ENCODE peak calls at places on chromosomes 4 and X, in ten cellular contexts. R, I, T, F, H, X, W, B, M and Z are unnamed samples.
A peak's percentile ranks its signal among the peaks of the same experiment; 100 is the strongest.

GRCh38 chr4:155679343-155679742 is 12.7 kb downstream of the GUCY1A1 start:
- DNase-seq in R (no peak), I (no peak), T (peak; percentile 13), F (no peak), H (peak; percentile 42), X (no peak), W (no peak), B (no peak), M (peak; percentile 80), Z (no peak)

GRCh38 chr4:126264839-126265238 is 950.1 kb downstream of the FAT4 start:
- DNase-seq in R (peak; percentile 73), I (no peak), T (peak; percentile 78), F (no peak), H (no peak), X (no peak), W (no peak), B (no peak), M (no peak), Z (no peak)

GRCh38 chrX:123525131-123525725 is 207.6 kb downstream of the THOC2 start:
- DNase-seq in R (peak; percentile 62), I (no peak), T (peak; percentile 65), F (no peak), H (no peak), X (no peak), W (no peak), B (no peak), M (no peak), Z (no peak)

GRCh38 chr4:9923195-9923812 is 98.0 kb downstream of the SLC2A9 start:
- DNase-seq in R (no peak), I (no peak), T (no peak), F (no peak), H (no peak), X (no peak), W (no peak), B (no peak), M (no peak), Z (no peak)

GRCh38 chr4:64780664-64781063 is 371.4 kb upstream of the TECRL start:
- DNase-seq in R (no peak), I (no peak), T (no peak), F (no peak), H (no peak), X (no peak), W (no peak), B (no peak), M (no peak), Z (no peak)

GRCh38 chr4:88792268-88792781 is 94.7 kb upstream of the NAP1L5 start:
- DNase-seq in R (peak; percentile 83), I (no peak), T (peak; percentile 85), F (no peak), H (no peak), X (no peak), W (no peak), B (no peak), M (no peak), Z (no peak)

GRCh38 chrX:79182616-79183015 is 38.1 kb downstream of the GPR174 start:
- DNase-seq in R (no peak), I (no peak), T (no peak), F (no peak), H (no peak), X (no peak), W (no peak), B (no peak), M (no peak), Z (no peak)

GRCh38 chrX:703466-704210 is 73.0 kb downstream of the SHOX start:
- DNase-seq in R (no peak), I (no peak), T (no peak), F (no peak), H (no peak), X (no peak), W (no peak), B (no peak), M (no peak), Z (no peak)

GRCh38 chrX:71823391-71824057 is 60.4 kb downstream of the CXorf49B start:
- DNase-seq in R (no peak), I (no peak), T (no peak), F (no peak), H (no peak), X (no peak), W (no peak), B (no peak), M (no peak), Z (no peak)

GRCh38 chr4:126564283-126564854 is 1068.4 kb upstream of the INTU start:
- DNase-seq in R (no peak), I (no peak), T (no peak), F (no peak), H (no peak), X (no peak), W (no peak), B (no peak), M (no peak), Z (no peak)

GRCh38 chr4:84401669-84402068 is 97.4 kb downstream of the NKX6-1 start:
- DNase-seq in R (no peak), I (no peak), T (peak; percentile 4), F (no peak), H (peak; percentile 42), X (peak; percentile 28), W (no peak), B (no peak), M (no peak), Z (no peak)

GRCh38 chr4:153204247-153205027 is at the start of gene TRIM2:
- DNase-seq in R (peak; percentile 73), I (no peak), T (peak; percentile 80), F (peak; percentile 92), H (peak; percentile 85), X (peak; percentile 82), W (no peak), B (peak; percentile 95), M (peak; percentile 79), Z (peak; percentile 86)

GRCh38 chrX:115409551-115409950 is 120.0 kb downstream of the LUZP4 start:
- DNase-seq in R (peak; percentile 32), I (no peak), T (peak; percentile 44), F (no peak), H (peak; percentile 26), X (no peak), W (no peak), B (no peak), M (no peak), Z (no peak)
- H3K27ac ChIP-seq in R (no peak overlapping the region), I (no peak overlapping the region), T (no peak overlapping the region), F (no peak overlapping the region), H (peak overlapping the region; percentile 89), X (no peak overlapping the region), W (no peak overlapping the region), B (no peak overlapping the region), M (no peak overlapping the region), Z (no peak overlapping the region)

DNA sequence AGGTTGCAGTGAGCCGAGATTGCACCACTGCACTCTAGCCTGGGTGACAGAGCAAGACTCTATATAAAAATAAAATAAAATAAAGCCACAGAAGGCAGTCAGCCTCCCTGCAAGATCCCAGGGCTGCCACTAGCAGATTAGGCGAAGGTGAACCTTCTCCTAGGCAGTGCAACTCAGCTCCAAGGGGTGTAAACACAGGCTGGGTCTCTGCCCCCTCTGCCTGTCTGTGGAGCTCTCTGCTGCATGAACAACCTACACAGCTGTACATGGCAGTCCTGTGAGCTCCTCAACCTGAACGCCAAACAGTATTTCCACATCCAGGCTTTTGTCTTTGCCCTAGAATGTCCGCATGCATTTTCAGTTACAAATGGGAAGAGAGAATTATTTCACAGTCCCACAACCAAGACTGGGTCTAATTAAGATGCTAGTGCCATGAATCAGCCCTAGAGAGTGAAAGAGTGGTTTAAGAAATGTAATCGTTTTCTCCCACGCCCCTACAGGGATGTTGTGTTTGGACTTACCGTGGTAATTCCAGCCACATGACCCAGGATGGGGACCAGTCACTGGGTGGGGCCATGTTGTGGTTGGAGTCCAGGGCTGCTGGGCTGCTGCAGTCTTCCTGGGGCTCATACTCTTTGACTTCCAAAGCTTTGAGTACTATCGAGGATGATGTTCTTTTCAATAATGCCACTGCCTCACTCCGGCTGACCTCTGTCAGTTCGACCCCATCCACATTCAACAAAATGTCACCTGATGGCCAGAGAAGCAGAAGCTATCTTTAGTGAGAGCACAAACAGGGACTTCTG is 99.0 kb downstream of the FIP1L1 start:
- DNase-seq in R (peak; percentile 99), I (no peak), T (peak; percentile 99), F (no peak), H (no peak), X (no peak), W (no peak), B (no peak), M (no peak), Z (no peak)
- H3K4me3 ChIP-seq in R (peak overlapping the region; percentile 4), I (no peak overlapping the region), T (no peak overlapping the region), F (no peak overlapping the region), H (no peak overlapping the region), X (no peak overlapping the region), W (no peak overlapping the region), B (no peak overlapping the region), M (no peak overlapping the region), Z (no peak overlapping the region)

GRCh38 chr4:47538516-47538915 is 53.4 kb downstream of the ATP10D start:
- DNase-seq in R (peak; percentile 59), I (no peak), T (peak; percentile 68), F (no peak), H (no peak), X (no peak), W (no peak), B (no peak), M (no peak), Z (no peak)

GRCh38 chr4:47534772-47535171 is 49.7 kb downstream of the ATP10D start:
- DNase-seq in R (no peak), I (no peak), T (no peak), F (no peak), H (no peak), X (no peak), W (no peak), B (no peak), M (no peak), Z (no peak)

GRCh38 chr4:47536956-47537355 is 51.9 kb downstream of the ATP10D start:
- DNase-seq in R (peak; percentile 60), I (no peak), T (peak; percentile 61), F (no peak), H (no peak), X (no peak), W (no peak), B (no peak), M (no peak), Z (no peak)

GRCh38 chr4:47533689-47534347 is 48.7 kb downstream of the ATP10D start:
- DNase-seq in R (peak; percentile 65), I (no peak), T (peak; percentile 69), F (no peak), H (no peak), X (no peak), W (no peak), B (no peak), M (no peak), Z (no peak)

GRCh38 chr4:47535567-47536147 is 50.6 kb downstream of the ATP10D start:
- DNase-seq in R (no peak), I (no peak), T (no peak), F (no peak), H (no peak), X (no peak), W (no peak), B (no peak), M (no peak), Z (no peak)
- H3K4me1 ChIP-seq in R (peaks cover 34% of the 10 kb centered on the region), I (peaks cover 34% of the 10 kb centered on the region), T (peaks cover 13% of the 10 kb centered on the region), F (no peaks in the 10 kb centered on the region), H (no peaks in the 10 kb centered on the region), X (no peaks in the 10 kb centered on the region), W (peaks cover 24% of the 10 kb centered on the region), B (no peaks in the 10 kb centered on the region), M (peaks cover 2% of the 10 kb centered on the region), Z (peaks cover 13% of the 10 kb centered on the region)

DNA sequence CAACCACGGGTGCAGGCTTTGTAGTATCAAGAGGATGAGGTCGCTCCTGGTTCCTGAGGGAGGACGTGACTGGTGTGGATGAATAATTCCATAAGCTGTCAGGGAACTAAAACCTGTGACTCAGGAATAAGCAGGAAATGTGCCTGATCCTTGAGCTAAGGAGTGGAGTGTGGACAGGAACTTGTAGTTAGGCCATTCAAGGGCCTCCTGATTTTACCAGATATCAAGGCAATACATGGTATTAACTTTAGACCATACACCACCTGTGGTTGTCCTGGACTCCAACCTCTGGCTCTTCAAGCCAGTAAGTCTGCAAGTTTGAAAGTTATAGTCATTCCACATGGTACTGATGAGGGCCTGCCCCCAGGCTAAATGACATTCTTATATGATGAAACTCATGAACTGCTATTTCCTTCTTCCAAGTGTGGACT is 12.1 kb upstream of the ING2 start:
- DNase-seq in R (peak; percentile 35), I (no peak), T (peak; percentile 63), F (no peak), H (no peak), X (no peak), W (no peak), B (no peak), M (no peak), Z (no peak)
- H3K27ac ChIP-seq in R (no peak overlapping the region), I (no peak overlapping the region), T (no peak overlapping the region), F (no peak overlapping the region), H (no peak overlapping the region), X (no peak overlapping the region), W (no peak overlapping the region), B (no peak overlapping the region), M (no peak overlapping the region), Z (no peak overlapping the region)